ENCODE peak calls at places on chromosomes 4 and X, in four cellular contexts. Q is HepG2, R is colonic mucosa, G is astrocyte of the spinal cord. O is an unnamed sample.

GRCh38 chr4:83905952-83906351 is 370.0 kb downstream of the GPAT3 start:
- DNase-seq in G (no peak), Q (peak; percentile 3), R (no peak), O (no peak)

GRCh38 chrX:1453390-1453783 is 678 bp upstream of the ASMTL start:
- DNase-seq in G (no peak), Q (no peak), R (no peak), O (no peak)

GRCh38 chr4:1178300-1179088 is 6.1 kb upstream of the SPON2 start:
- DNase-seq in G (no peak), R (no peak), Q (no peak), O (no peak)

GRCh38 chrX:130719399-130719798 is 183.6 kb downstream of the ENOX2 start:
- DNase-seq in R (no peak), Q (no peak), G (no peak), O (no peak)

GRCh38 chr4:94856030-94856429 is 98.3 kb downstream of the BMPR1B start:
- DNase-seq in Q (no peak), G (no peak), R (no peak), O (no peak)

GRCh38 chrX:40169193-40170086 is 71.7 kb upstream of the BCOR start:
- DNase-seq in G (peak; percentile 81), Q (peak; percentile 70), R (peak; percentile 79), O (no peak)

GRCh38 chrX:15781964-15782711 is 8.1 kb upstream of the ZRSR2 start:
- DNase-seq in R (no peak), G (no peak), Q (no peak), O (peak; percentile 59)

GRCh38 chr4:40325406-40326019 is 9.6 kb upstream of the CHRNA9 start:
- DNase-seq in R (peak; percentile 50), Q (peak; percentile 54), G (peak; percentile 78), O (no peak)

GRCh38 chrX:105302246-105302645 is 81.8 kb upstream of the TEX13A start:
- DNase-seq in G (no peak), R (no peak), Q (no peak), O (no peak)

GRCh38 chr4:37383579-37384229 is 139.2 kb downstream of the NWD2 start:
- DNase-seq in Q (peak; percentile 30), G (peak; percentile 27), R (peak; percentile 54), O (no peak)

GRCh38 chrX:153848325-153848724 is 18.0 kb upstream of the PDZD4 start:
- DNase-seq in Q (no peak), G (no peak), R (no peak), O (no peak)

GRCh38 chrX:106481341-106481740 is 130.4 kb upstream of the RADX start:
- DNase-seq in R (peak; percentile 72), G (peak; percentile 47), Q (peak; percentile 50), O (peak; percentile 8)

GRCh38 chr4:73798842-73799241 is 37.6 kb upstream of the CXCL6 start:
- DNase-seq in G (no peak), R (no peak), Q (no peak), O (no peak)
- H3K4me3 ChIP-seq in G (no peak overlapping the region), R (no peak overlapping the region), Q (no peak overlapping the region), O (no peak overlapping the region)

DNA sequence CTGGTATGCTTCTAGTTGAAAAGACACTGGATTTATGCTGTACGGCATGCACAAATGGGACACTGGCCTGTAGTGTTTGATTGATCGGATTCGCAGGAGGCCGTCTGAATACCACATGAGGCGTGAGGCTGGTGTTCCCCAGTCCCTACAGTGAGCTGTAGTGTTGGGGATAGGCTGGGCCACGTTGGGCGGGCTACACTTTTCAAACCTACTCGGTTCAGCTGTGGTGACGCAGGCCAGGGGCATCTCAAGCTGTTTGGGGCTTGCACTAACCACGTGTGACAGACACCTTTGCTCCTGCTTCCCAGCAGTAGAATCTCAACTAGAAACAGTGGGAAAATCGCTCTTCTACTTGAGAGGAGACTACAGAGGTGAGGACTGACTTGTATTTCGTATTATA is 101.8 kb downstream of the MID1IP1 start:
- DNase-seq in R (no peak), G (no peak), Q (no peak), O (no peak)
- TF ChIP-seq CTCF in R (no peak), G (no peak), Q (no peak), O (no peak)

DNA sequence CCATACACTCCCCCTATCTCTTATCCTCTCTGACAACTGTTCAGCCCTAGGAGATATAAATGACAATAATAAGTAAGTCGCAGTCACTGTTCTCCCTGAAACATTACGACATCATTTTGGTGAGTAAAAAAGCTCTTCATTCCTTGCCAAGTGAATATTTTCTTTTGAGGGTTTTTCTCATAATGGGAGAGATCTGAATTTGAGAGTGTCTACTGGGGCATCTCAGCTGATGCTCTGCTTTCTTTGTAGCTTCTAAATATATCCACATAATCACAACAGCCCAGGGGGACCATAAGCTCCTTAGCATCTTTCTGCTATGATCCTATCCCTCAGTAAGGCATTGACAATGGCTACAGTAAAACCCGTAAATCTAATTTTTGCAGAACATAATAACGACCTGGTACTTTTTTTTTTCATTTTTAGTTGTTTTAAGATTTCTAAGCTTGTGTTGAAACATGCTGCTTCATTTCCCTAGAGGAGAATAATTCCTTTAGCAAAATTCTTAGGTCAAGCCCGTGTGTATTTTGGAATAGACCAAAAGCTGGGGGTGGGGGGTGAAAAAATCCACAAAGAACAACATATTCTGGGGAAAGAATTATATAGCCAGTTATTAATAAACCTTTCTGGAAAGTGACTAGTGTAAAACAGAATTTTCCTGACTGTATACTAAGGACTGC is 78.1 kb upstream of the GPM6B start:
- DNase-seq in R (no peak), Q (no peak), G (no peak), O (no peak)
- H3K4me3 ChIP-seq in R (no peak overlapping the region), Q (no peak overlapping the region), G (no peak overlapping the region), O (no peak overlapping the region)

DNA sequence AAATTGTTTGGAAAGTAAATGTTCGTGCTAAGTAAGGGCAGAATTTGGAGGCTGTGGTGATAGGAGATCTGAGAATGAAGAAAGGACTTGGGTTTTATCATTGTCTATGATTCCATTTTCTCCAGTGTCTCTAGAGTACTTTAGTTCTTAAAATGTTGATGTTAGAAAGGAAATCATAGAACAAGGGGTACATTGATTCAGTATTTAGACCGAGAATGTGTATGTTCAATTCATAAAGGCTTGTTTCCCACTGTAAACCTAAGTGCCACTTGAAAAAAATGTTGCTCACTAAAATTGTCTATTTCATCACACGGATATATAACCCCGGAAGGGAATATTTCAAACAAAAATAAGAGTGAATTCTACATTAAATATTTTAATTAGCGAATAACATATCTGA is 159.3 kb upstream of the ETNPPL start:
- DNase-seq in R (no peak), G (no peak), Q (no peak), O (no peak)
- TF ChIP-seq CTCF in R (no peak), G (no peak), Q (no peak), O (no peak)

GRCh38 chr4:74158561-74159396 is 861 bp downstream of the MTHFD2L start:
- DNase-seq in R (no peak), G (peak; percentile 37), Q (no peak), O (no peak)

GRCh38 chr4:74157116-74157742 is 689 bp upstream of the MTHFD2L start:
- DNase-seq in G (peak; percentile 51), Q (peak; percentile 12), R (no peak), O (no peak)

GRCh38 chr4:74157743-74158560 is at the start of gene MTHFD2L:
- DNase-seq in R (peak; percentile 95), Q (peak; percentile 93), G (peak; percentile 95), O (peak; percentile 66)

GRCh38 chr4:74159397-74159709 is 1.4 kb downstream of the MTHFD2L start:
- DNase-seq in Q (no peak), R (no peak), G (no peak), O (no peak)

GRCh38 chr4:74156521-74156920 is 1.4 kb upstream of the MTHFD2L start:
- DNase-seq in Q (no peak), R (no peak), G (no peak), O (no peak)
- H3K4me3 ChIP-seq in Q (no peak overlapping the region), R (no peak overlapping the region), G (no peak overlapping the region), O (no peak overlapping the region)